ENCODE peak calls at places on chromosomes 3 and 15, in six cellular contexts. B is ovary, T is breast epithelium, M is heart left ventricle, N is adrenal gland, F is transverse colon. S is an unnamed sample.

GRCh38 chr3:64133272-64133671 is 92.0 kb downstream of the PRICKLE2 start:
- DNase-seq in B (no peak), F (no peak), M (no peak), N (no peak), T (no peak), S (no peak)

GRCh38 chr15:98843844-98844243 is 163.7 kb downstream of the PGPEP1L start:
- DNase-seq in N (no peak), F (no peak), T (no peak), M (no peak), B (no peak), S (no peak)

GRCh38 chr3:171427771-171428320 is 32.4 kb downstream of the TNIK start:
- DNase-seq in M (no peak), T (no peak), B (no peak), F (no peak), N (no peak), S (no peak)

GRCh38 chr3:142275856-142276255 is 50.5 kb upstream of the GK5 start:
- DNase-seq in B (no peak), F (no peak), M (no peak), N (no peak), T (no peak), S (no peak)

GRCh38 chr3:27847697-27848096 is 125.6 kb upstream of the EOMES start:
- DNase-seq in N (no peak), F (no peak), B (no peak), T (no peak), M (no peak), S (no peak)

GRCh38 chr15:57375827-57376694 is at the start of gene CGNL1:
- DNase-seq in B (peak), T (no peak), M (peak), F (peak), N (peak), S (no peak)

GRCh38 chr15:80727196-80727595 is 32.1 kb downstream of the ABHD17C start:
- DNase-seq in B (no peak), N (no peak), M (no peak), F (no peak), T (no peak), S (no peak)

GRCh38 chr3:172315401-172316091 is 132.7 kb downstream of the GHSR start:
- DNase-seq in M (peak), N (peak), B (no peak), T (no peak), F (peak), S (peak)

GRCh38 chr3:41573591-41573990 is 374.3 kb downstream of the CTNNB1 start:
- DNase-seq in F (no peak), T (no peak), B (no peak), M (no peak), N (no peak), S (no peak)

DNA sequence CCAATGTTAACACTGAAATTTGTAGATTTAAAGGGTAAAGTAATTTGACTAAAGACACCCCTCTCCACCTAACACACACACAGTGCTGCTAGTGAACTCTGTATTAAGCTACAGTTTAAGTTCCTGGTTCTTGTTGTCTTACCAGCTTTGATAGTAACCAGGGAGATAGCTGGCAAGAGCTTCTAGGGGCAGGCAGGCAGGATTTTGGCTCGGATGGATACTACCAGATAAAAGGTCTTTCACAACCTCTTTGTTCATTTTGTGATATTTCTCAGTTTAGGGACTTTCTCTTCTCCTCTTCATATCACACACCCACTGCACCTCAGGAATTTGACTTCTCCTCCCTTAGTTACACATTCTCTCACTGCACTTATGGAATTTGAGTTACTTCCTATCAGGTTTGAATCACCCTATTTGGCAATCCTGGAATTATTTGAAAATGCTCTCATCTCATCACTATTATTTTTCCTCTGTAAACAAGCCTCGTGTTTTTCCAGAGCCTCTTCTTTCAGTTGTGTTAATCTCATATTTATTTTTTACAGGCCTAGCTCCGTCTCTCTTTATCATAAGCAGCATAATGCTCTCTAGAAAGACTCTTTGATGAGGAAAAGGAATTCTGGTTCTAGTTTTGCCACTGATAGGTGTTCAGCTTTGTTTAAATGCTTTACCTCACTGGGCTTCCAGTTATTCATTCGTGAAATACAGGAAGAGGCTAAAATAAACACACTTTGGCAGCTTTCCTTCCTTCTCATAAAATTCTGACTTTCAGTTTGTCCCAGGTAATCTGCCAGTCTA is 23.0 kb upstream of the CLDN1 start:
- DNase-seq in T (no peak), N (peak), B (peak), F (no peak), M (no peak), S (no peak)
- H3K4me3 ChIP-seq in T (no peak), N (no peak), B (no peak), F (no peak), M (no peak), S (no peak)

GRCh38 chr15:78000089-78000926 is 77.2 kb downstream of the TBC1D2B start:
- DNase-seq in F (peak), B (peak), T (no peak), M (peak), N (peak), S (no peak)
- TF ChIP-seq POLR2A in F (no peak), B (no peak), T (no peak), M (no peak), N (no peak), S (no peak)

DNA sequence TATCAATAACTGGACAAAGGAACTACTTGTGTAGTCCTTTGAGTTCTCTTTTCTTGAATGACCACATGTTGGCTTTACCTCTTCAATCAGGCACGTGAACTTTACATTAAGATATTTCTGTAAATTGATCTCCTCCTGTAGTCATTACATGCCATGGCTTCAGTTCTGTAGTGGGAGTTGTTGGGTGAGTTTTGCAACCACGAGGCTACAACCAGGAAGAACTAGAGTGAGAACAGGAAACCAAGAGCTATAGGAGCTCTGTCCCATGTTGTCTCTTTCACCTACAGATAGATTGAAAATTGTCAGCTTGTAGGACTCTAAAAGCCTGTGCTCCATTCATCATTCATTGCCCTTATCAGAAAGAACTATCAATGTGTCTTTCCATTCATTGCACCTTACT is 2.0 kb downstream of the RSRC1 start:
- DNase-seq in N (no peak), B (no peak), T (no peak), M (no peak), F (no peak), S (no peak)
- H3K4me3 ChIP-seq in N (no peak), B (no peak), T (no peak), M (no peak), F (no peak), S (no peak)

DNA sequence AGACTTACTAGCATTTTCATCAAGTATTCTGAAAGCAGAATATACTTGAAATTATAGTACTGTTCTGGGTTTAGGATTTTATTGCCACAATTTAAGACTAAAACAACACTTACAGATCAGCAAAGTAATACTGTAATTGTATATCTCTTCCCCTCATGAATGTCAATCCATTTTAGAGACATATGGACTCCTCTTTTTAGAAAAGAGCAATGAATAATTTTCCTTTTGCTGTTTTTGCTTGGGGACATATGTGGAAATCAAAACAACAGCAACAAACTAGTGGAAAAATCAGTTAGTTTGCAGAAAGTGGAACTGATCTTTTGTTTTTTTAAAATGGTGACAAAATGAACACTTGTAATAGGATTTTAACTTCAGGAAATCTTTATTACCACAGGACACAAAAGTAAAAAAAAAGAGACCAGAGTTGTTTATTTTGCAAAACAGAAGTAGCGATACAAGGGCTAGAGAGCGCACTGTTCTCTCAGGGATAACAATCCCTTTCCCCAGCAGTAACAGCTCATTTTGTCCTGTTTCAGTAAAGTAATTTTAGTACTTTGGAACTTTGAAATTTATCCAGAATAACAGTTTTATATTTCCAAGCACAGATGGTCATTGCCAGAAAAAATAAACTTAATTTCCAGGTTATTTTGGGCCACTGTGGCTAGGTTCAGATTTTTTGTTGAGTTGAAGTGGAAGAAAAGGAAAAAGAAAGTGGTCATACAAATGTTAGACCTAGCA is 17.1 kb downstream of the LEKR1 start:
- DNase-seq in B (no peak), M (no peak), N (no peak), F (no peak), T (no peak), S (no peak)
- TF ChIP-seq POLR2A in B (no peak), M (no peak), N (no peak), F (no peak), T (no peak), S (no peak)

GRCh38 chr15:61227269-61228024 is 1.7 kb downstream of the RORA start:
- DNase-seq in T (peak), M (no peak), N (peak), B (peak), F (no peak), S (no peak)
- H3K4me3 ChIP-seq in T (peak), M (peak), N (no peak), B (peak), F (peak), S (peak)

GRCh38 chr15:96792216-96792615 is 461.7 kb downstream of the NR2F2 start:
- DNase-seq in B (no peak), N (no peak), T (no peak), F (no peak), M (no peak), S (no peak)

GRCh38 chr15:96789999-96790398 is 459.5 kb downstream of the NR2F2 start:
- DNase-seq in B (no peak), T (no peak), M (no peak), F (no peak), N (no peak), S (no peak)
- TF ChIP-seq POLR2A in B (no peak), T (no peak), M (no peak), F (no peak), N (no peak), S (no peak)

GRCh38 chr3:156483002-156483401 is 71.9 kb downstream of the SSR3 start:
- DNase-seq in N (no peak), F (no peak), T (no peak), B (no peak), M (no peak), S (no peak)

GRCh38 chr3:156488771-156489170 is 66.1 kb downstream of the SSR3 start:
- DNase-seq in M (no peak), N (no peak), T (no peak), F (no peak), B (no peak), S (no peak)

GRCh38 chr3:156480949-156481348 is 74.0 kb downstream of the SSR3 start:
- DNase-seq in T (no peak), N (no peak), B (no peak), F (no peak), M (no peak), S (no peak)

GRCh38 chr3:156483426-156483825 is 71.5 kb downstream of the SSR3 start:
- DNase-seq in F (no peak), B (no peak), M (no peak), T (no peak), N (no peak), S (no peak)

GRCh38 chr3:156483961-156484787 is 70.7 kb downstream of the SSR3 start:
- DNase-seq in M (no peak), F (peak), B (no peak), T (no peak), N (no peak), S (no peak)
- H3K4me3 ChIP-seq in M (no peak), F (no peak), B (no peak), T (no peak), N (no peak), S (no peak)

GRCh38 chr15:34584996-34585395 is 1.5 kb upstream of the GOLGA8B start:
- DNase-seq in B (no peak), F (no peak), N (no peak), T (no peak), M (no peak), S (no peak)

GRCh38 chr15:34584321-34584668 is 844 bp upstream of the GOLGA8B start:
- DNase-seq in M (no peak), B (no peak), F (no peak), T (no peak), N (no peak), S (no peak)

GRCh38 chr15:34582461-34583357 is 742 bp downstream of the GOLGA8B start:
- DNase-seq in F (peak), T (no peak), B (peak), M (no peak), N (peak), S (no peak)

GRCh38 chr15:34581043-34581365 is 2.4 kb downstream of the GOLGA8B start:
- DNase-seq in T (no peak), F (no peak), B (no peak), M (no peak), N (no peak), S (no peak)

DNA sequence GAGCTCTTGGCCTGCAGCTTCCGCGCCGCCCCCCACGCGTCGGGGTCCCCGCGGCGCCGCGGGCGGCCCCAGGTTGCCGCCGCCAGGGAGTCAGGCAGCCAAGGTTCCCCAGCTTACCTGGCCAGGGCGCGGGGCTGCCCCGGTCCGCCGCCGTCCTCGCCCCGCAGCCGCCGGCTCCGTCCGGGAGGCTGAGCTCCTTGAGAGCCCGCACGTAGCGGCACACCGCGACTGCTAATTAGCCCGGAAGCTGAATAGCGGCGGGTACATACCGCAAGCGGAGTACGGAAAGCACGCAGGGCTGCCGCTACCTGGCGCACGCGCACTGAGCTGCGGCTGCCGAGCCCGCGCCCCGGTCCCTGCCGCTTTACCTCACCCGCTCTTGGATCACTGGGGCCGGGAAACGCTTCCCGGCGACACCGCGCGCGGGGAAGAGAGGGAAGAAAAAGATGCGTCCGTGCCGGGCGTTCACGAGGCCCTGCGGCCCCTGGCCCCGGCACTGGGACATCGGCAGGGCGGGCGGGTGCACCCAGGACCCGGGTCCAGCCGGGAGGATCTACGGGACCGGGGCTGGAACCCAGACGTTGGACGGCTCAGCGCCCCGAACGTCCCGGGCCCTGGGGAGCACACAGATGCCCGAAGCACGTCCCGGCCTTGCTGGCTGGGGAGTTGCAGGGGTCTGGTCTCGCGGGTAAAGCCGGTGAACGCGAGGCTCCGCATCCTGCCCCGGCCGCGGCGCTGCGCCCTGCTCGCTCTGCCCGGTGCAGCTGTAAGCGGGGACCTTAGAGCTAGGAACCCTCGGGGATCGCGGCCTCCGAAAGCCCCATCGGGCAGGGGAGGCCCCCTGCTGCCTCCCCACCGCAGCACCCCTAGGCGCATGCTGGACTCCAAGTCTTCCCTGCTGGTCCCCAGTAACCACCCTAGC is at the start of gene GOLGA8B:
- DNase-seq in B (peak), M (peak), N (peak), T (no peak), F (peak), S (peak)
- TF ChIP-seq POLR2A in B (no peak), M (peak), N (no peak), T (no peak), F (peak), S (no peak)

GRCh38 chr15:31301687-31301990 is 25.0 kb upstream of the KLF13 start:
- DNase-seq in F (no peak), N (no peak), M (no peak), B (no peak), T (no peak), S (no peak)

GRCh38 chr15:31299588-31300207 is 26.9 kb upstream of the KLF13 start:
- DNase-seq in N (peak), B (peak), T (peak), F (no peak), M (no peak), S (peak)

GRCh38 chr15:31298707-31299172 is 27.9 kb upstream of the KLF13 start:
- DNase-seq in T (peak), N (peak), F (no peak), B (peak), M (no peak), S (peak)

GRCh38 chr15:31300981-31301686 is 25.5 kb upstream of the KLF13 start:
- DNase-seq in F (no peak), B (peak), N (peak), M (no peak), T (no peak), S (peak)

GRCh38 chr15:31300208-31300661 is 26.4 kb upstream of the KLF13 start:
- DNase-seq in F (no peak), M (no peak), N (peak), T (no peak), B (peak), S (peak)
- H3K4me3 ChIP-seq in F (no peak), M (no peak), N (no peak), T (no peak), B (no peak), S (no peak)

S was measured in lower leg skin.